ENCODE peak calls at places on chromosome 16, in seven cellular contexts. Q, H, T, Z, C, S and O are unnamed samples. For H3K36me3, the result is how much of the 10 kb centered on the place peaks cover.

GRCh38 chr16:56450275-56450889 is 750 bp downstream of the NUDT21 start:
- DNase-seq in H (peak), S (peak), T (peak), Q (peak), Z (peak), C (no peak), O (peak)

GRCh38 chr16:62576636-62577035 is 540.4 kb upstream of the CDH8 start:
- DNase-seq in C (no peak), S (no peak), T (no peak), Q (no peak), H (no peak), Z (no peak), O (no peak)

GRCh38 chr16:17942067-17942466 is 394.5 kb downstream of the NPIPA8 start:
- DNase-seq in C (no peak), Q (no peak), T (no peak), Z (no peak), S (no peak), H (no peak), O (no peak)

GRCh38 chr16:87951550-87952538 is 610 bp downstream of the BANP start:
- DNase-seq in S (peak), T (peak), Z (no peak), H (no peak), Q (peak), C (no peak), O (peak)

GRCh38 chr16:73420244-73421040 is 372.5 kb upstream of the ZFHX3 start:
- DNase-seq in C (no peak), Z (no peak), T (no peak), H (no peak), Q (no peak), S (no peak), O (no peak)

GRCh38 chr16:59654455-59654854 is 920.3 kb upstream of the GOT2 start:
- DNase-seq in Q (no peak), Z (no peak), T (no peak), S (no peak), C (no peak), H (no peak), O (no peak)

GRCh38 chr16:83898463-83899271 is at the start of gene MLYCD:
- DNase-seq in S (peak), Z (peak), C (peak), H (peak), T (peak), Q (peak), O (peak)

GRCh38 chr16:55663225-55663624 is 7.4 kb downstream of the SLC6A2 start:
- DNase-seq in C (no peak), Q (no peak), T (no peak), H (no peak), Z (no peak), S (no peak), O (no peak)

GRCh38 chr16:25126820-25127232 is 15.3 kb downstream of the LCMT1 start:
- DNase-seq in T (peak), C (no peak), H (peak), Q (peak), Z (no peak), S (peak), O (no peak)

GRCh38 chr16:78249056-78249455 is 149.6 kb downstream of the WWOX start:
- DNase-seq in Q (no peak), C (no peak), S (no peak), T (peak), Z (peak), H (no peak), O (peak)

GRCh38 chr16:7456221-7456620 is 123.6 kb downstream of the RBFOX1 start:
- DNase-seq in S (no peak), Q (no peak), Z (no peak), C (no peak), H (no peak), T (no peak), O (no peak)

GRCh38 chr16:51994597-51994996 is 552.3 kb downstream of the TOX3 start:
- DNase-seq in T (no peak), H (no peak), Q (no peak), S (no peak), C (no peak), Z (no peak), O (no peak)

GRCh38 chr16:55323637-55324490 is at the start of gene IRX6:
- DNase-seq in Z (peak), H (no peak), C (no peak), S (no peak), T (no peak), Q (no peak), O (peak)

GRCh38 chr16:72092832-72093447 is 480 bp downstream of the TXNL4B start:
- DNase-seq in H (peak), C (no peak), T (peak), Q (peak), S (peak), Z (peak), O (no peak)

GRCh38 chr16:15564619-15565339 is 78.2 kb downstream of the MARF1 start:
- DNase-seq in Z (peak), T (no peak), Q (no peak), S (peak), C (no peak), H (peak), O (no peak)

GRCh38 chr16:25893332-25893731 is 201.6 kb downstream of the HS3ST4 start:
- DNase-seq in Z (no peak), H (no peak), C (no peak), S (no peak), T (no peak), Q (no peak), O (peak)

GRCh38 chr16:11354407-11354732 is 9.1 kb downstream of the RMI2 start:
- DNase-seq in Z (no peak), H (no peak), Q (no peak), T (no peak), C (no peak), S (no peak), O (no peak)

GRCh38 chr16:11353158-11353557 is 7.9 kb downstream of the RMI2 start:
- DNase-seq in Q (no peak), C (no peak), T (no peak), H (no peak), Z (no peak), S (no peak), O (no peak)

GRCh38 chr16:11355862-11356261 is 10.6 kb downstream of the RMI2 start:
- DNase-seq in Z (no peak), Q (no peak), H (no peak), C (no peak), T (no peak), S (no peak), O (no peak)

GRCh38 chr16:11356573-11357331 is 11.5 kb downstream of the RMI2 start:
- DNase-seq in S (peak), H (peak), T (peak), Z (peak), Q (peak), C (no peak), O (peak)

GRCh38 chr16:11354733-11355574 is 9.7 kb downstream of the RMI2 start:
- DNase-seq in C (no peak), Z (no peak), Q (no peak), S (peak), H (peak), T (peak), O (no peak)
- H3K9ac ChIP-seq in C (no peak), Z (no peak), Q (no peak), S (no peak), H (peak), T (no peak), O (no peak)

GRCh38 chr16:89586853-89587252 is 11.3 kb downstream of the CPNE7 start:
- DNase-seq in C (no peak), Z (no peak), S (peak), H (no peak), Q (no peak), T (no peak), O (no peak)
- H3K36me3 ChIP-seq in C (half or more), Z (under half), S (under half), H (under half), Q (under half), T (under half), O (under half)

GRCh38 chr16:31460582-31461002 is 1.3 kb downstream of the ARMC5 start:
- DNase-seq in T (peak), Z (peak), Q (peak), H (peak), S (peak), C (peak), O (no peak)

GRCh38 chr16:31461201-31461920 is 2.1 kb downstream of the ARMC5 start:
- DNase-seq in H (no peak), S (no peak), Q (no peak), T (no peak), C (no peak), Z (no peak), O (no peak)

GRCh38 chr16:31459722-31460581 is 651 bp downstream of the ARMC5 start:
- DNase-seq in T (peak), Z (peak), C (peak), Q (peak), H (peak), S (peak), O (peak)

GRCh38 chr16:31464348-31464769 is 5.1 kb downstream of the ARMC5 start:
- DNase-seq in C (no peak), H (no peak), Z (no peak), Q (no peak), T (no peak), S (no peak), O (no peak)

GRCh38 chr16:31461921-31462804 is 2.9 kb downstream of the ARMC5 start:
- DNase-seq in C (no peak), Z (no peak), T (no peak), Q (no peak), H (no peak), S (no peak), O (no peak)
- H3K9ac ChIP-seq in C (no peak), Z (no peak), T (peak), Q (no peak), H (no peak), S (no peak), O (no peak)

GRCh38 chr16:67649494-67649931 is 4.6 kb downstream of the CARMIL2 start:
- DNase-seq in C (no peak), T (no peak), S (no peak), Z (peak), Q (no peak), H (no peak), O (peak)

GRCh38 chr16:67647111-67647651 is 2.2 kb downstream of the CARMIL2 start:
- DNase-seq in Z (no peak), T (no peak), S (no peak), H (no peak), Q (no peak), C (no peak), O (peak)

GRCh38 chr16:67648764-67649407 is 3.9 kb downstream of the CARMIL2 start:
- DNase-seq in S (no peak), H (no peak), T (no peak), C (no peak), Z (no peak), Q (no peak), O (peak)

GRCh38 chr16:67648088-67648763 is 3.3 kb downstream of the CARMIL2 start:
- DNase-seq in T (no peak), Q (no peak), H (no peak), Z (no peak), S (no peak), C (no peak), O (peak)

GRCh38 chr16:67647681-67648080 is 2.7 kb downstream of the CARMIL2 start:
- DNase-seq in T (no peak), H (no peak), Z (no peak), S (no peak), C (no peak), Q (no peak), O (no peak)
- H3K36me3 ChIP-seq in T (under half), H (under half), Z (under half), S (under half), C (under half), Q (under half), O (under half)

DNA sequence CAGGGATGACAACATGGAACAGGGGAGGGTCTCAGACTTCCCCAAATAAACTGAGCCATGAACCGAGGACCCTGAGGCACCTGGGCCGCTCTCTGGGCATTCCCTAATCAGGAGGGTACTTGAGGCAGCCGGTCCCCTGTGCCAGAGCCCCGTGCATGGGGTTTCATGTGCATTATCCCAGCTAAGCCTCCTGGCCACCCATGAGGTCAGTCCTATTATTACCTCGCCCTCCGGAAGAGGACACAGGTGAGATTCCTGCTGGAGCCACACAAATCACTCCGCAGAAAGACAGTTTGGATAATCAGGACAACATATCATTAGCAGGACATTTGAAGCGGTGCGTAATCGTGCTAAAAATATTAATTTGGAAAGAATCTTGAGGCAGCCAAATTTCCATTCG is 274.0 kb downstream of the PARN start:
- DNase-seq in Q (no peak), C (no peak), Z (no peak), T (no peak), H (no peak), S (no peak), O (no peak)
- H3K9ac ChIP-seq in Q (no peak), C (no peak), Z (no peak), T (no peak), H (no peak), S (no peak), O (no peak)

DNA sequence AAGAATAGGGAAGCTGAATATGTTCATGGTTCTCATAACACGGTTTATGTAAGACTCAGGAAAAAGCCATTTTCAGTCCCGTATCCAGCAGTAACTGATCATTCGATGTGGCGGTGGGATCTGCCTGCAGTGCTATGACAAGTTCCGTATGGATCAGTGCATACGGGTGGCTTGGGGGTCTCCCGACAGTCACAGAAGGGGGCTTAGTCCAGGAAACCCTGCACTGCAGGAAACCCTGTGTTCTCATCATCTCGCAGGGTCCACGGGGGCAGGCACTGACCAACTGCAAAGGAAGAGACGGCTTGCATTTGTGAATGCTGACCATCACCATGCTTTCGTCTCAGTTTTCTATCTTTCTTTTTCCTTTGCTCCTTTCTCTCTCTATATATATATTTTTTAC is 7.7 kb downstream of the MTHFSD start:
- DNase-seq in Q (no peak), S (no peak), C (no peak), H (no peak), Z (no peak), T (no peak), O (no peak)
- H3K36me3 ChIP-seq in Q (under half), S (under half), C (under half), H (under half), Z (under half), T (half or more), O (half or more)

GRCh38 chr16:53089434-53090270 is 34.9 kb downstream of the CHD9 start:
- DNase-seq in Q (peak), H (no peak), Z (peak), T (no peak), C (no peak), S (peak), O (no peak)
- H3K9ac ChIP-seq in Q (peak), H (no peak), Z (no peak), T (peak), C (no peak), S (no peak), O (no peak)

DNA sequence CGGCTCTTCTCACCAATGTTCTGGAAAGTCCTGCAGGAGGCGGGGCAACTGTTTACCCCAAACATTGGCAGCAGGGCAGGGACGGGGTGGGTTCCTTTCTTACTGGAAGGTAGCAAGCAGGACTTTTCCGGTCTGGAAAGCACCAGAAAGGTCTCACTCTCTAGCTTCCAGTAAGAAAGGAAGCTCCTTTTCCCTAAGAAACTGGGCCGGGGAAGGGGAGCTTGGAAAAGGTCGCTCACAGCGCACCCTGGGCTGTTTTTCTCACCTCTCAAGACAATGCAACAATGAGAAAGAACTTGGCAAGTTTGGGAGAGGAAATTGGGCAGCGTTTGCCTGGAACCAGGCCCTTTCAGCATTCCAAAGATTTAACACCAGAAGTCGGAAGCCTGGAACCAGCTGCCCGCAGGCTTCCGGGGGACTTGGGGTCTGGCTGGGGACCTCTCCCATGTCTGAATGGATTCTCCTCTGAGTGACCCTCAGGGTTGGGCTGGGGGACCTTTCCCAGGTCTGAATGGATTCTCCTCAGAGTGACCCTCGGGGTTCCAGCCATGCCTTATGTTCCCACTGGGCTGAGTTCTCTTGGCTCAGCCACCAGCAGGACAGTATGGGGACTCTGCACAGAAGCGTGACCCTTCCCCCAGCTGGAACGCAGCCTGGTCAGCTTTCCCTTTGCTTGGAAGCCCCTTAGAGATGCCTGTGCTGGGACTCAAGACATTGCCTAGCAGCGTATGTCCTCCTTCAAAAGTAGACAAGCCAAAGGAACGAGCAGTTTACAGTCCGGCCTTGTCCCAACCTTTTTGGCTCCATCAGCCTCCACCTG is 166.5 kb upstream of the PLCG2 start:
- DNase-seq in T (no peak), H (no peak), Z (no peak), C (no peak), Q (peak), S (no peak), O (peak)
- H3K36me3 ChIP-seq in T (under half), H (under half), Z (under half), C (under half), Q (under half), S (under half), O (under half)

DNA sequence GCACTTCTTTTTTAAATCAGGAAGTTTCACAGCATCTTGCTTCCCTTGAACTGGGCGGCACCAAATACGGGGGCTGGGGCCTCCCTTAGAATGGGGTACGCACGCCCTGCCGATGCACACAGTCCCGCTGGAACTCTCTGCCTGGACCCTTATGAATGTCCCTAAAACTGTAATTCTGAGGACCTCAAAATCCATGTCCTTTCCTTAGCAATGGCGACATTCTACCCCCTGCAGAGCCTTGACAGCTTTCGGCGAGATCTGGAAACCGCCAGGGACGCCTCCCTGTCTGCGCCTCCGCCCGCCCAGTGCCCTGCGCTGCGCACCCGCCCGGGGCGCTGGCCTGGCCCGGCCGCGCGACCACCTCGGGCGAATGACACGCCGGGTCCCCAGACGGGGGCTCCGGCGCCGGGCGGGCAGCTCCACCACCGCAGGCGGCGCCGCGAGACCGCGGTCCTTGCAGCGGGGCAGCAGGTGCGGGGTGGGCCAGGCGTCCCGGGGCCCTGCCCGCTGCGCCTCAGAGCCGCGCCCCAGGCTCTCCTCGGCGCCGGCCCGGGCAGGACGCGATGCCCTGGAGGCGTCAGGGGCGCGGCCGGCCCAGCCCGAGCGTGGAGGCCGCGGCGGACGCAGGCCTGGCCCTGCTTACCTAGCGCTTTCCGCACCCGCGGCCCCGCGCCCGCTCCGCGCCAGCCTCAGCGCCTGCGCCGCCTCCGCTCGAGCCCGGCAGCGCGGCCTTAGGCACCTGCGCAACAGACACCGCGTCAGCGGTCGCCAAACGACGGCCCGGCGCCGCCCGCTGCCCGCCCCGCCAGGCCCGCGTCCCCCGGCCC is 548 bp downstream of the HAGH start:
- DNase-seq in Q (peak), H (peak), Z (peak), C (no peak), T (peak), S (no peak), O (peak)
- H3K9ac ChIP-seq in Q (no peak), H (peak), Z (peak), C (peak), T (peak), S (peak), O (no peak)